ENCODE peak calls at places on chromosomes 2 and 18, in ten cellular contexts. U is IMR-90, Z is adrenal gland, R is right lobe of liver, J is ovary, Q is K562, L is spleen, A is endothelial cell of umbilical vein, D is sigmoid colon, G is uterus. X is an unnamed sample. For H3K4me1, the result is how much of the 10 kb centered on the place peaks cover.

GRCh38 chr2:227509824-227510619 is 38.1 kb downstream of the AGFG1 start:
- DNase-seq in J (no peak), R (no peak), D (no peak), G (no peak), L (no peak), Q (no peak), Z (no peak), A (peak), U (peak), X (no peak)

GRCh38 chr2:238294393-238295143 is 6.2 kb upstream of the PER2 start:
- DNase-seq in J (no peak), A (no peak), Z (no peak), D (peak), R (peak), G (no peak), U (no peak), Q (no peak), L (peak), X (no peak)

GRCh38 chr2:195662138-195662537 is 5.1 kb downstream of the SLC39A10 start:
- DNase-seq in G (no peak), Q (peak), A (no peak), Z (no peak), D (no peak), L (no peak), U (no peak), R (no peak), J (no peak), X (no peak)

GRCh38 chr2:36389081-36389480 is 33.5 kb downstream of the CRIM1 start:
- DNase-seq in Q (no peak), J (no peak), L (no peak), G (no peak), A (peak), Z (no peak), U (peak), D (no peak), R (no peak), X (no peak)

GRCh38 chr2:72988041-72988440 is 70.7 kb downstream of the EMX1 start:
- DNase-seq in R (peak), A (no peak), U (no peak), D (peak), Z (no peak), J (no peak), L (peak), G (no peak), Q (no peak), X (no peak)

GRCh38 chr2:101149241-101150192 is 1.7 kb downstream of the TBC1D8 start:
- DNase-seq in U (no peak), G (peak), D (no peak), Z (peak), R (no peak), J (no peak), L (no peak), A (peak), Q (no peak), X (no peak)

GRCh38 chr2:104249666-104250065 is 604.2 kb upstream of the POU3F3 start:
- DNase-seq in A (no peak), D (no peak), U (no peak), G (no peak), Q (no peak), R (no peak), J (no peak), L (no peak), Z (no peak), X (no peak)

GRCh38 chr2:106839849-106840595 is 45.9 kb downstream of the ST6GAL2 start:
- DNase-seq in Q (peak), D (no peak), Z (no peak), G (no peak), J (no peak), L (no peak), U (no peak), A (no peak), R (no peak), X (no peak)

GRCh38 chr2:178756843-178757242 is 50.4 kb downstream of the TTN start:
- DNase-seq in R (no peak), D (no peak), J (no peak), L (no peak), Q (no peak), U (peak), G (no peak), Z (no peak), A (no peak), X (no peak)

GRCh38 chr2:50995610-50996009 is 36.3 kb downstream of the NRXN1 start:
- DNase-seq in A (no peak), U (peak), G (peak), L (no peak), R (no peak), D (peak), Z (peak), Q (no peak), J (no peak), X (no peak)

GRCh38 chr2:115194623-115195022 is 752.2 kb downstream of the DPP10 start:
- DNase-seq in U (no peak), A (no peak), J (no peak), G (no peak), Z (no peak), L (no peak), Q (no peak), D (no peak), R (no peak), X (no peak)

GRCh38 chr2:10331702-10332401 is 29.1 kb downstream of the HPCAL1 start:
- DNase-seq in A (no peak), Q (no peak), U (no peak), Z (no peak), R (no peak), J (no peak), G (no peak), L (peak), D (no peak), X (no peak)

GRCh38 chr2:140865851-140866250 is 1265.0 kb downstream of the LRP1B start:
- DNase-seq in G (no peak), U (no peak), Q (no peak), R (no peak), J (no peak), D (no peak), L (no peak), Z (no peak), A (no peak), X (no peak)

GRCh38 chr2:197576631-197577030 is 60.8 kb downstream of the MOB4 start:
- DNase-seq in R (no peak), Z (no peak), J (no peak), D (no peak), Q (no peak), G (no peak), L (no peak), A (peak), U (peak), X (no peak)

GRCh38 chr18:23259701-23260661 is 124.7 kb downstream of the CABLES1 start:
- DNase-seq in L (peak), J (peak), D (peak), Q (peak), Z (peak), R (peak), A (peak), G (peak), U (peak), X (peak)

GRCh38 chr2:187477041-187477440 is 29.0 kb upstream of the CALCRL start:
- DNase-seq in Z (no peak), L (no peak), J (no peak), A (no peak), D (no peak), U (no peak), R (no peak), Q (no peak), G (no peak), X (no peak)

GRCh38 chr18:25941556-25941955 is 148.9 kb downstream of the SS18 start:
- DNase-seq in A (no peak), L (no peak), D (no peak), U (peak), G (no peak), J (no peak), Q (no peak), Z (no peak), R (no peak), X (no peak)

GRCh38 chr2:169047253-169048250 is 16.4 kb upstream of the ABCB11 start:
- DNase-seq in G (no peak), A (no peak), R (no peak), J (no peak), Z (no peak), D (no peak), L (no peak), Q (no peak), U (no peak), X (no peak)

GRCh38 chr2:30398084-30398483 is 49.0 kb upstream of the LCLAT1 start:
- DNase-seq in Z (no peak), Q (no peak), U (no peak), L (no peak), A (no peak), D (no peak), J (no peak), G (no peak), R (no peak), X (no peak)

GRCh38 chr2:67829470-67829869 is 233.3 kb downstream of the C1D start:
- DNase-seq in D (no peak), G (no peak), L (no peak), J (no peak), A (no peak), Z (no peak), U (no peak), Q (no peak), R (no peak), X (no peak)

GRCh38 chr2:2812648-2813047 is 481.6 kb upstream of the MYT1L start:
- DNase-seq in A (no peak), U (no peak), D (no peak), Q (no peak), L (no peak), R (no peak), J (no peak), Z (no peak), G (no peak), X (no peak)
- TF ChIP-seq POLR2A in A (no peak), U (no peak), D (no peak), Q (no peak), L (no peak), R (no peak), J (no peak), Z (no peak), G (no peak), X (no peak)

DNA sequence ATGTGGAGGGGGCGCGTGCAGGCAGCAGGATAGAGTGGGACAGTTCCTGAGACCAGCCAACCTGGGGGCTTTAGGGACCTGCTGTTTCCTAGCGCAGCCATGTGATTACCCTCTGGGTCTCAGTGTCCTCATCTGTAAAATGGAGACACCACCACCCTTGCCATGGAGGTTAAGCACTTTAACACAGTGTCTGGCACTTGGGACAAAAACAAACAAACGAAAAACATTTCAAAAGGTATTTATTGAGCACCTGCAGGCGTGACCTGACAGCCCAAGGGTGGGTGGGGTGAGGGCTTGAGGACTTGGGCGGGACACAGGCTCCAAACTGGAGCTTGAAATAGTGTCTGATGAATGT is 4.6 kb upstream of the CTDSP1 start:
- DNase-seq in J (no peak), A (no peak), R (no peak), Z (no peak), G (no peak), Q (no peak), D (no peak), U (no peak), L (no peak), X (no peak)
- H3K4me1 ChIP-seq in J (under half), A (under half), R (under half), Z (under half), G (under half), Q (half or more), D (under half), U (under half), L (half or more), X (under half)

DNA sequence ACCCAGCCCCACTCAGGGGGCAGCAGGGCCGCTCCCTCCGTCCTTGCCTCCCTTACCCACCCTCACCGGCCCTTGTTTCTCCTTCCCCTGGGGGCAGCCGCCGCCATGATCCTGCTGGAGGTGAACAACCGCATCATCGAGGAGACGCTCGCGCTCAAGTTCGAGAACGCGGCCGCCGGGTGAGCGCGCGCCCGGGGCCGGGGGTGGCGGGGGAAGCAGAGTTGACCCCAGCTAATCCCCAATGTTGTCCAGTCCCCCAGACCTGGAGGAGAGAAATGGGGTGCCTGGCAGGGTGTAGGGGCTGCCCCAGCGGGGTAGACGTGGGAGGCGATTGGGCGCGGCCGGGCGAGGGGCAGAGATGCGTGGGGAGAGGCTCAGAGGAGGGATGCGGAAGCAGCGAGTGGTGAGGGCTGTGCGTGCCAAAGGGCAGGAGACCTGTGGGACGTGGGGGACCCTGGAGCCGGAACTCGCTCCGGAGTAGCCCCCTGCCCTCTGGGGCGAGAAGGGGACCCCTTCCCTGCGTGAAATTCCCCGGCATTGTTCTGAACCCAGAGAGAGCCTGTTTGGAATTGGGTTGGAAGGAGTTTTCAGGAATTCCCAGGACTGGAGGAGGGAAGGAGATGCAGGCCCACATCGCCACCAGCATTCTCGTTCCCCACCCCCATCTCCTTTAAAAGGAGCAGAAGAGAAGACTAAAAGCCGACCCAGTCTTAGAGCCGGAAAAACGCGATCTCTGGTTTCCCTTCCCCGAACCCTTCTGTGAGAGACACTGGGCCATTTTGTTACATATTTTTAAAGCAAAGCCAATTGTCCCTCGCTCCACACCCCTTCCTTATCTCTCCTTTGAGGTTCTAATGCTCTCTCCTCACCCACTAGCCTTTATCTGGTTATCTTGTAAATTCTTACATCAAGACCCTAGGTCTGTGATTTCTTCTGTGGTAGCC is 649 bp downstream of the ARPC2 start:
- DNase-seq in L (peak), A (peak), G (peak), J (peak), D (peak), U (peak), R (peak), Z (peak), Q (no peak), X (peak)
- TF ChIP-seq POLR2A in L (no peak), A (no peak), G (no peak), J (no peak), D (no peak), U (no peak), R (no peak), Z (no peak), Q (no peak), X (no peak)

DNA sequence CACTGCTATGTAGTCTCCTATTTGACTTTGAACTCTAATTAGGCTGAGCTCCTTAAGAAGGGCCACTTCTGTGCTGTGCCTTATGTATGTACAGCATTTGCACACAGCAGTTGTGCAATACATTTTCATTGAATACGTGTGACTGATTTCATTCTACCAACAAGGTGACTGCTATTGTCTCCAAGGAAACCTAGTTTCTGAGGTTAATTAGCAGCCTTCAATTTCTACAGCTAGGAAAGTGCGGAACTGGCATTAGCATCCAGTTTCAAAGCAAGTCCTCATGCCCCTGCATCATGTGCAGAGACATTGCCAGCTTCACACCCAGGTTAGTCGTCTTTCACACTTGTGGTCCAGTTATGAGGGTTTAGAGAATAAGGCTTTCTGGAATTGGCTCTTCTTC is 58.6 kb downstream of the NCK2 start:
- DNase-seq in U (no peak), G (no peak), Z (no peak), L (no peak), R (no peak), A (no peak), J (no peak), D (no peak), Q (no peak), X (no peak)
- H3K4me1 ChIP-seq in U (under half), G (under half), Z (half or more), L (half or more), R (under half), A (under half), J (under half), D (under half), Q (under half), X (half or more)

GRCh38 chr2:20438334-20439192 is 8.3 kb upstream of the RHOB start:
- DNase-seq in D (peak), Q (no peak), Z (no peak), L (peak), R (no peak), U (peak), G (no peak), J (no peak), A (peak), X (no peak)
- TF ChIP-seq POLR2A in D (peak), Q (no peak), Z (peak), L (no peak), R (peak), U (no peak), G (no peak), J (peak), A (no peak), X (peak)

GRCh38 chr2:85259865-85260264 is 67.9 kb downstream of the TGOLN2 start:
- DNase-seq in Q (no peak), U (no peak), R (no peak), G (no peak), L (peak), Z (no peak), J (no peak), A (no peak), D (no peak), X (no peak)
- H3K4me1 ChIP-seq in Q (under half), U (under half), R (under half), G (under half), L (under half), Z (under half), J (under half), A (under half), D (under half), X (half or more)